ENCODE peak calls at places on chromosomes 1 and 21, in ten cellular contexts. O is Calu3; R is endothelial cell; E is epithelial cell of esophagus; L is ovary; B is spleen; V is left lung; Y is fibroblast of lung; X is AG04450; A is CD4-positive, alpha-beta T cell. P is an unnamed sample.

GRCh38 chr21:15496896-15497295 is 232.9 kb upstream of the USP25 start:
- DNase-seq in B (no peak), O (no peak), L (no peak), V (no peak), X (no peak), Y (no peak), E (no peak), A (no peak), R (no peak), P (no peak)

GRCh38 chr1:18188820-18189517 is 81.4 kb downstream of the IGSF21 start:
- DNase-seq in X (no peak), V (no peak), E (no peak), A (no peak), R (no peak), Y (no peak), O (no peak), B (no peak), L (no peak), P (no peak)

GRCh38 chr1:15188145-15188544 is 34.6 kb downstream of the TMEM51 start:
- DNase-seq in E (no peak), B (no peak), Y (no peak), R (no peak), X (no peak), L (no peak), A (no peak), O (no peak), V (no peak), P (no peak)

GRCh38 chr1:55052221-55053142 is 13.1 kb downstream of the PCSK9 start:
- DNase-seq in A (no peak), L (no peak), R (no peak), V (no peak), B (no peak), O (no peak), X (no peak), Y (no peak), E (no peak), P (no peak)

GRCh38 chr1:23477359-23478144 is 6.4 kb downstream of the ASAP3 start:
- DNase-seq in Y (no peak), A (no peak), R (no peak), E (peak), X (no peak), L (no peak), O (no peak), B (no peak), V (no peak), P (no peak)

GRCh38 chr1:167703557-167703956 is 18.2 kb upstream of the MPZL1 start:
- DNase-seq in E (no peak), O (no peak), X (no peak), L (no peak), R (no peak), V (no peak), A (no peak), B (no peak), Y (no peak), P (no peak)

GRCh38 chr1:40185951-40186864 is 25.0 kb downstream of the RLF start:
- DNase-seq in X (no peak), R (no peak), E (peak), A (no peak), V (no peak), Y (no peak), B (no peak), O (no peak), L (no peak), P (no peak)

GRCh38 chr21:30395731-30396130 is at the start of gene KRTAP13-1:
- DNase-seq in V (no peak), R (no peak), O (no peak), B (no peak), E (no peak), A (no peak), X (no peak), Y (no peak), L (no peak), P (no peak)

GRCh38 chr1:57061369-57061768 is 95.6 kb upstream of the C8B start:
- DNase-seq in B (no peak), Y (peak), X (no peak), L (no peak), R (no peak), O (peak), A (no peak), V (no peak), E (peak), P (no peak)

GRCh38 chr21:17488620-17489019 is 24.2 kb upstream of the CXADR start:
- DNase-seq in E (no peak), V (no peak), X (no peak), R (no peak), L (no peak), A (no peak), B (no peak), O (no peak), Y (no peak), P (no peak)

GRCh38 chr1:210736681-210737080 is 397.3 kb downstream of the KCNH1 start:
- DNase-seq in L (no peak), B (no peak), X (no peak), Y (no peak), A (no peak), E (no peak), R (no peak), O (no peak), V (no peak), P (no peak)

GRCh38 chr1:84492726-84493125 is 13.5 kb upstream of the SPATA1 start:
- DNase-seq in R (no peak), E (peak), L (no peak), X (no peak), A (no peak), V (no peak), O (no peak), B (no peak), Y (no peak), P (no peak)

GRCh38 chr1:51936531-51936930 is 54.0 kb downstream of the RAB3B start:
- DNase-seq in X (no peak), B (no peak), E (peak), O (no peak), A (no peak), R (no peak), V (no peak), Y (peak), L (no peak), P (no peak)
- TF ChIP-seq CTCF in X (peak), B (no peak), E (peak), O (no peak), A (no peak), R (no peak), V (no peak), Y (peak), L (no peak), P (no peak)

GRCh38 chr1:85707267-85707989 is 805 bp downstream of the ZNHIT6 start:
- DNase-seq in A (no peak), Y (no peak), R (no peak), E (no peak), O (no peak), X (no peak), L (no peak), V (no peak), B (no peak), P (no peak)

GRCh38 chr1:85705940-85706339 is 2.3 kb downstream of the ZNHIT6 start:
- DNase-seq in X (no peak), B (no peak), A (no peak), Y (no peak), O (no peak), V (no peak), L (no peak), R (no peak), E (no peak), P (no peak)

GRCh38 chr1:85707990-85708825 is at the start of gene ZNHIT6:
- DNase-seq in A (peak), L (peak), X (peak), O (peak), R (peak), B (peak), Y (peak), E (peak), V (peak), P (peak)

GRCh38 chr1:85708826-85709222 is 591 bp upstream of the ZNHIT6 start:
- DNase-seq in L (no peak), X (no peak), A (no peak), R (no peak), V (no peak), Y (no peak), E (no peak), B (peak), O (peak), P (no peak)
- TF ChIP-seq CTCF in L (no peak), X (no peak), A (no peak), R (no peak), V (no peak), Y (no peak), E (no peak), B (no peak), O (peak), P (no peak)

GRCh38 chr1:113662097-113662496 is 97.2 kb downstream of the PHTF1 start:
- DNase-seq in E (no peak), X (no peak), R (no peak), O (no peak), L (no peak), A (no peak), Y (no peak), V (no peak), B (no peak), P (no peak)
- TF ChIP-seq CTCF in E (no peak), X (no peak), R (no peak), O (no peak), L (no peak), A (no peak), Y (no peak), V (no peak), B (no peak), P (no peak)

DNA sequence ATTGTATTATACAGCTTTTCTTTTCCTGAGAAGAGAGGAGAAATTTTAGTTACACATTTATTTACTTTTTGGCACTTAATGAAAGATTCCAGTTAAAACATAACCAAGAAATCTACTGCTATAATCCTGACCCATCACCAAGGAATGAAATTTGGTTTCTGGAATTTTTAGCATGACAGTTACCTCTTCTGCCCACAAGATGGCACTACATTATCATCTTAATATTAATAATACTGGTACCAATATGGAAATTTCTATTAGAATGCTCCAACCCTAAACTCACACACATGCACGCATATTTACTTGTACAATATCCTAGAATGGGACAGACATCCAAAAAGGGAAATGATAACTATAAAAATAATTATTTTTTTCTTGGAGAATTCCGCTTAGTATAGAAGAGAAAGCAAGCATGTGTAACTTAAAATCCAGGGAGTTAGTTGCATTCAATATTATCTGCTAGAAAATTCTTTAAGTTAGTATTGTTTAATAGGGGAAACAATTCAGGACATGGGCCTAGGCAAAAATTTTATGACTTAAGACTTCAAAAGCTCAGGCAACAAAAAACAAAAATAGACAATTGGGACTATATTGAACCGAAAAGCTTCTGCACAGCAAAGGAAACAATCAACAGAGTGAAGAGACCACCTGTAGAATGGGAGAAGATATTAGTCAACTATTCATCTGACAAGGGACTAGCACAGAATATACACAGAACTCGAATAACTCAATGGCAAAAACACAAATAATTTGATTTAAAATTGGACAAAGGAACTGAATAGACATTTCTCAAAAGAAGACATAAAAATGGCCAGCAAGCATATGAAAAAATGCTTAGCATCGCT is 37.4 kb downstream of the MAP3K21 start:
- DNase-seq in V (no peak), L (no peak), O (peak), A (no peak), B (no peak), Y (peak), X (no peak), R (no peak), E (peak), P (no peak)
- TF ChIP-seq CTCF in V (peak), L (no peak), O (peak), A (peak), B (peak), Y (peak), X (peak), R (peak), E (peak), P (no peak)

DNA sequence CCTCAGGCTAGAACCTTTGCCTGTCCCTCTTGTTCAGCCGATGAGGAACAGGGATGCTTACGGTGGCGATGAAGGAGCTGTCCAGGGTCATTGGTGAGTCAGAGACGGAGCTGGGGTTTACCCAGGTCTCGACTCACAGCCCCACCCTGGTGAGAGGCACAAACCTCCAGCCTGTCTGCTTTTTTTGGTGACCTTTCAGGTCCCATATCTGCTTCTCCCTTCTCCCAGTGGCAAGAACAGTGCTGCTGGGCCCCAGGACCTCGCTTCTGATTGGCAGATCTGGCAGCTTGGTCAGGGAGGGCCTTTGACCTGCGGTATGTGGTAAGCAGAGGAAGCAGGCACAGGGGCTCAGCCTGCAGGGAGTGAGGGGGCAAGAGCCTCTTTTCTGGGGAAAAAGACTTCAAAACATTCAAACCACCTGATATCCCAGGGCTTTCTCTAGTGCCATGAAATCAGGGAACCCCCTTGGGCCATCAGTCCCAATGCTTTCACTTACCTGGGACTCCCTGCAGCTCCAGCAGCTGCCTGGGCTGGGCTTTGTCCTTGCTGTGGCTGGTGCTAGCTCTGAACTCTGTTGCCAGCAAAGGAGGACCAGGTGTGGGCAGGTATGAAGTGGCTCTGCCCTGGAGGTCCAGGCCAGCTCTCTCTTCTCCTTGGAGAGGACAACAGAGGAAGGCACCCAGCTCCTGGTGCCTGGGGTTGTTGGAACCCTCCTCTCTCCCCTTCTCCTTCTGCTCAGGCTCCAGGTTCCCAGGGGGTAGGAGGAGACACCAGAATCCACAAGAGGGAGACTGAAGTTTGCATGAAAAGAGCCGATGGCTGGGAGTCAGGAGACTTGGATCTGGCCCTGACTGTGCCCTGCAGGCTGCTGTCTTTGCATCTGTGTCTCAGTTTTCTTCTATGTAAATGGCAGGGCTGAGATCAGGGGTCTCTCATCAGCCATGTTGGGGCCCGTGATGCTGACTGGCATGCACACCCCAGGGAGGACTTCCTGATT is 41.4 kb downstream of the TRIM62 start:
- DNase-seq in X (no peak), O (no peak), L (no peak), A (no peak), E (peak), B (no peak), Y (no peak), V (no peak), R (no peak), P (no peak)
- TF ChIP-seq CTCF in X (peak), O (no peak), L (no peak), A (no peak), E (peak), B (no peak), Y (peak), V (no peak), R (no peak), P (no peak)

DNA sequence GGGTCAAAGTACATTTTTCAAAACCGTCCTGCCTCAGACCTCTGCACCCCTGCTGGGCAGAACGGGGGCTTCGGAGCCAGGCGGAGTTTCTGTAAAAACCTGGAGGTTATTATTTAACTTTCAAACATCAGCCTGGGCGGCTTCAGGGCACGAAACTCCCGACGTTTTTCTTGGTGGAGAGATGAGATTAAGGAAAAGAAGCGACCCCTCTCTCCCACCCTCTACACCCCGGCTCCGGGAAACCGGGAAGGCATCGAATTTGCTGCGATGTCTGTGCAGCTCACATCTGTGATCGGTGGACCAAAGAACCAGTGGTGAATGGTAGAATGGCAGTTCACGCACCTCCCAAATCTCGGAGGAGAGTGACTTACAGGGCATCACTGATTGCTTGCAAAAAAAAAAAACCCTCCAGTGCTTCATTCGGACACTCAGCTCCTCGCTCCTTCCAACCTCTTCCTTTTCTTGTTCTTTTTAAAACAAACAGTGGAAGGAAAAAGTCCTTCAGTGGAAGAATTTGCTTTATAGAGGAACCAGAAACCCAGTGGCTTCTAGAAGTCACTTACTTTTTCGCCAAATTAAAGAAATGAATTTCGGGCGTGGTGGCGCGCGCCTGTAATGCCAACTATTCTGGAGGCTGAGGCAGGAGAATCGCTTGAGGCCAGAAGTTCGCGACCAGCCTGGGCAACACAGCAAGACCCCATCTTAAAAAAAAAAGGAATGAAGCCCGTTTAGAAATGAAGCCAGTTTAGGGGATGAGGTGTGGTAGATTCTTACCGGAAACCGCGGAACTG is 875 bp downstream of the PHACTR4 start:
- DNase-seq in L (peak), V (no peak), A (peak), O (no peak), E (peak), X (no peak), B (peak), Y (peak), R (peak), P (no peak)
- TF ChIP-seq CTCF in L (no peak), V (no peak), A (no peak), O (no peak), E (peak), X (peak), B (peak), Y (peak), R (no peak), P (no peak)

DNA sequence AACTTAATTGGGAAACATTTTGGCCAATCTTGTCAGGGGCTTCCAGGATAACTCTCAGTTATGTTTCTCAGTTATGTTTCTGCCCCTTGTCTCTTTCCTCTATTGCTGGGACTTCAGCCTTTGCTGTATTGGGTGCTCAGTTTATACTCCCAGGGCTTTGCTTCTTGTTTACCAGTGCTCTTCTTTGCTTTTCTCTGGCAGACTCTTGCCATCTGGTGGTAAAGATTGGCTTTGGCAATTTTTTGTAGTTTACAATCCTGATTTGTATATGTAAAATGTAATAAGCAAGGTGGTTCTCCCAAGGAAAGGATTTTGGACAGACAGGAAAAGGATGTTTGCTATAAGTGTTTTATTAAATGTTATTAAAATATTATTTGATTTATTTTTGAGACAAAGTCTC is 37.9 kb downstream of the FABP3 start:
- DNase-seq in R (no peak), V (no peak), L (no peak), B (no peak), Y (peak), E (peak), X (peak), A (no peak), O (no peak), P (no peak)
- TF ChIP-seq CTCF in R (peak), V (peak), L (peak), B (peak), Y (peak), E (peak), X (peak), A (peak), O (no peak), P (no peak)

GRCh38 chr1:66752000-66752592 is at the start of gene DYNLT5:
- DNase-seq in V (peak), B (peak), R (peak), X (no peak), L (peak), O (no peak), Y (peak), E (peak), A (no peak), P (no peak)
- TF ChIP-seq CTCF in V (no peak), B (peak), R (no peak), X (peak), L (no peak), O (no peak), Y (peak), E (no peak), A (no peak), P (no peak)